ENCODE peak calls at places on chromosomes 11 and 22, in five cellular contexts. K, V, A, T and C are unnamed samples.

GRCh38 chr11:128848815-128849455 is 18.2 kb downstream of the KCNJ1 start:
- DNase-seq in V (no peak), A (peak), T (no peak), K (peak), C (peak)

GRCh38 chr22:50314455-50315288 is 7.2 kb upstream of the PLXNB2 start:
- DNase-seq in A (peak), K (peak), T (no peak), V (no peak), C (no peak)

GRCh38 chr11:125381499-125381898 is 114.6 kb downstream of the FEZ1 start:
- DNase-seq in T (peak), V (no peak), A (no peak), K (no peak), C (no peak)

GRCh38 chr11:77213029-77213579 is 85.1 kb downstream of the MYO7A start:
- DNase-seq in K (no peak), A (no peak), V (no peak), T (no peak), C (no peak)

GRCh38 chr22:43829904-43830851 is 18.1 kb upstream of the EFCAB6 start:
- DNase-seq in V (no peak), T (no peak), K (no peak), A (no peak), C (no peak)

GRCh38 chr11:73506038-73506437 is 91.9 kb downstream of the FAM168A start:
- DNase-seq in A (no peak), K (no peak), T (no peak), V (no peak), C (no peak)

GRCh38 chr11:28009383-28009782 is 98.6 kb downstream of the KIF18A start:
- DNase-seq in K (no peak), T (no peak), V (peak), A (no peak), C (no peak)

GRCh38 chr22:26669060-26669481 is 11.7 kb downstream of the MIAT start:
- DNase-seq in V (no peak), A (no peak), T (no peak), K (no peak), C (peak)

GRCh38 chr11:77467993-77468392 is 5.9 kb downstream of the PAK1 start:
- DNase-seq in T (no peak), A (no peak), K (no peak), V (peak), C (no peak)

GRCh38 chr22:49177666-49178065 is 650.0 kb downstream of the BRD1 start:
- DNase-seq in V (no peak), A (no peak), T (no peak), K (no peak), C (no peak)

GRCh38 chr22:21707677-21708076 is 27.9 kb downstream of the YPEL1 start:
- DNase-seq in A (no peak), K (no peak), V (no peak), T (no peak), C (peak)

GRCh38 chr22:47064416-47064815 is 302.0 kb downstream of the TBC1D22A start:
- DNase-seq in A (no peak), V (no peak), K (no peak), T (no peak), C (no peak)

GRCh38 chr11:86176165-86176884 is 68.2 kb upstream of the EED start:
- DNase-seq in A (no peak), T (no peak), V (no peak), K (no peak), C (no peak)

GRCh38 chr11:47533690-47534135 is 19.2 kb downstream of the CELF1 start:
- DNase-seq in V (no peak), K (no peak), A (no peak), T (no peak), C (no peak)

GRCh38 chr22:34334893-34335292 is 414.6 kb upstream of the LARGE1 start:
- DNase-seq in K (no peak), A (no peak), T (no peak), V (no peak), C (no peak)

GRCh38 chr22:44085743-44086741 is 61.9 kb downstream of the PARVB start:
- DNase-seq in K (no peak), T (no peak), A (no peak), V (peak), C (peak)

GRCh38 chr11:75577198-75577597 is 15.1 kb downstream of the SERPINH1 start:
- DNase-seq in T (no peak), A (peak), K (peak), V (no peak), C (peak)

GRCh38 chr11:89487016-89487415 is 4.2 kb downstream of the NOX4 start:
- DNase-seq in T (no peak), A (no peak), V (no peak), K (no peak), C (no peak)

GRCh38 chr11:107689317-107690202 is 22.3 kb downstream of the SLN start:
- DNase-seq in K (peak), A (peak), T (peak), V (no peak), C (peak)

GRCh38 chr22:45246060-45246985 is 5.6 kb upstream of the KIAA0930 start:
- DNase-seq in V (peak), T (no peak), A (no peak), K (no peak), C (no peak)

GRCh38 chr11:9269492-9270030 is 4.4 kb upstream of the DENND5A start:
- DNase-seq in K (no peak), T (no peak), A (no peak), V (no peak), C (no peak)

GRCh38 chr22:41040483-41040882 is 51.9 kb upstream of the EP300 start:
- DNase-seq in V (no peak), T (no peak), A (no peak), K (no peak), C (no peak)

GRCh38 chr11:62810748-62811147 is 5.5 kb upstream of the NXF1 start:
- DNase-seq in T (no peak), V (no peak), K (no peak), A (no peak), C (no peak)

GRCh38 chr11:19243601-19244000 is 2.9 kb upstream of the E2F8 start:
- DNase-seq in T (no peak), V (no peak), K (no peak), A (no peak), C (no peak)

GRCh38 chr11:79076526-79077115 is 364.2 kb downstream of the TENM4 start:
- DNase-seq in T (no peak), V (no peak), K (peak), A (no peak), C (no peak)

GRCh38 chr11:27487706-27488105 is 15.1 kb upstream of the LGR4 start:
- DNase-seq in K (no peak), T (no peak), V (no peak), A (no peak), C (peak)

GRCh38 chr11:78065239-78065638 is 1.6 kb downstream of the THRSP start:
- DNase-seq in A (no peak), K (no peak), T (no peak), V (no peak), C (no peak)

GRCh38 chr22:35480627-35481565 is 59.7 kb upstream of the RASD2 start:
- DNase-seq in A (no peak), K (no peak), V (no peak), T (no peak), C (no peak)

GRCh38 chr11:102730036-102730815 is 5.5 kb upstream of the MMP8 start:
- DNase-seq in T (no peak), A (no peak), V (no peak), K (no peak), C (no peak)

GRCh38 chr11:119793335-119793984 is 64.5 kb upstream of the NECTIN1 start:
- DNase-seq in T (no peak), K (no peak), A (no peak), V (no peak), C (no peak)

GRCh38 chr11:81772161-81772560 is 961.5 kb downstream of the FAM181B start:
- DNase-seq in K (no peak), T (no peak), A (no peak), V (no peak), C (no peak)

GRCh38 chr22:41478891-41479521 is 10.1 kb downstream of the ACO2 start:
- DNase-seq in A (no peak), T (no peak), K (no peak), V (no peak), C (peak)

GRCh38 chr11:12008790-12009616 is 577 bp upstream of the DKK3 start:
- DNase-seq in A (no peak), K (no peak), T (peak), V (no peak), C (peak)

GRCh38 chr11:96197221-96197620 is 145.8 kb downstream of the MAML2 start:
- DNase-seq in T (no peak), K (no peak), V (no peak), A (no peak), C (no peak)

GRCh38 chr22:50218996-50219727 is 18.4 kb downstream of the SELENOO start:
- DNase-seq in T (no peak), A (no peak), V (no peak), K (no peak), C (peak)

GRCh38 chr11:28616566-28616965 is 508.4 kb downstream of the METTL15 start:
- DNase-seq in T (no peak), K (no peak), V (no peak), A (no peak), C (no peak)

GRCh38 chr11:43908191-43908590 is 27.6 kb downstream of the ALKBH3 start:
- DNase-seq in A (no peak), K (no peak), V (no peak), T (no peak), C (no peak)

GRCh38 chr11:69953356-69953755 is 124.8 kb upstream of the ANO1 start:
- DNase-seq in A (no peak), T (no peak), K (no peak), V (no peak), C (no peak)

GRCh38 chr22:24191893-24192292 is 10.6 kb downstream of the SUSD2 start:
- DNase-seq in A (no peak), K (no peak), T (no peak), V (no peak), C (no peak)